ENCODE peak calls at places on chromosome 13, in five cellular contexts. B is heart left ventricle, S is transverse colon, O is adrenal gland, K is fibroblast of lung. Y is an unnamed sample.

GRCh38 chr13:24208314-24208713 is 47.8 kb downstream of the SPATA13 start:
- DNase-seq in B (no peak), S (no peak), O (peak), K (peak), Y (peak)

GRCh38 chr13:102710261-102710679 is 15.4 kb upstream of the METTL21C start:
- DNase-seq in B (no peak), S (no peak), O (no peak), K (peak), Y (no peak)

GRCh38 chr13:74325106-74325505 is 190.9 kb upstream of the KLF12 start:
- DNase-seq in B (peak), S (no peak), O (no peak), K (peak), Y (peak)

GRCh38 chr13:30577381-30577780 is 40.3 kb upstream of the USPL1 start:
- DNase-seq in B (no peak), S (peak), O (peak), K (peak), Y (no peak)

GRCh38 chr13:41402695-41403511 is 54.4 kb upstream of the RGCC start:
- DNase-seq in B (no peak), S (no peak), O (no peak), K (no peak), Y (no peak)

GRCh38 chr13:110702591-110703526 is 3.1 kb downstream of the CARS2 start:
- DNase-seq in B (no peak), S (no peak), O (peak), K (peak), Y (no peak)

GRCh38 chr13:113876341-113877148 is 12.7 kb upstream of the GAS6 start:
- DNase-seq in B (no peak), S (no peak), O (no peak), K (no peak), Y (no peak)

GRCh38 chr13:42484396-42484795 is 89.6 kb upstream of the TNFSF11 start:
- DNase-seq in B (no peak), S (no peak), O (no peak), K (peak), Y (no peak)

GRCh38 chr13:49300716-49301589 is 53.2 kb downstream of the CDADC1 start:
- DNase-seq in B (peak), S (peak), O (peak), K (peak), Y (peak)

GRCh38 chr13:31894931-31895330 is 136.6 kb upstream of the FRY start:
- DNase-seq in B (no peak), S (no peak), O (no peak), K (no peak), Y (no peak)

GRCh38 chr13:80783926-80784325 is 443.0 kb upstream of the SPRY2 start:
- DNase-seq in B (no peak), S (no peak), O (no peak), K (peak), Y (no peak)

GRCh38 chr13:42174344-42175162 is 97.4 kb upstream of the AKAP11 start:
- DNase-seq in B (no peak), S (no peak), O (no peak), K (peak), Y (no peak)

GRCh38 chr13:95494082-95494681 is 58.3 kb upstream of the CLDN10 start:
- DNase-seq in B (no peak), S (no peak), O (no peak), K (peak), Y (peak)

GRCh38 chr13:27338207-27338606 is 67.6 kb downstream of the RASL11A start:
- DNase-seq in B (no peak), S (no peak), O (no peak), K (no peak), Y (no peak)

GRCh38 chr13:113805431-113806103 is 46.5 kb downstream of the TMEM255B start:
- DNase-seq in B (no peak), S (no peak), O (no peak), K (no peak), Y (no peak)

GRCh38 chr13:102812616-102813287 is 13.8 kb downstream of the BIVM start:
- DNase-seq in B (no peak), S (no peak), O (no peak), K (peak), Y (no peak)

GRCh38 chr13:110027470-110028240 is 241.3 kb upstream of the IRS2 start:
- DNase-seq in B (no peak), S (no peak), O (no peak), K (no peak), Y (no peak)

GRCh38 chr13:32585625-32586021 is 629 bp upstream of the PDS5B start:
- DNase-seq in B (peak), S (no peak), O (no peak), K (peak), Y (no peak)

GRCh38 chr13:89763011-89763410 is 1584.5 kb upstream of the MIR17HG start:
- DNase-seq in B (no peak), S (no peak), O (no peak), K (peak), Y (no peak)

GRCh38 chr13:43411211-43411610 is 375.6 kb downstream of the ENOX1 start:
- DNase-seq in B (no peak), S (no peak), O (no peak), K (no peak), Y (no peak)

GRCh38 chr13:27712421-27712820 is 79.9 kb upstream of the GSX1 start:
- DNase-seq in B (no peak), S (peak), O (peak), K (no peak), Y (no peak)

GRCh38 chr13:99403458-99403971 is 96.3 kb upstream of the GPR183 start:
- DNase-seq in B (no peak), S (peak), O (no peak), K (no peak), Y (no peak)

DNA sequence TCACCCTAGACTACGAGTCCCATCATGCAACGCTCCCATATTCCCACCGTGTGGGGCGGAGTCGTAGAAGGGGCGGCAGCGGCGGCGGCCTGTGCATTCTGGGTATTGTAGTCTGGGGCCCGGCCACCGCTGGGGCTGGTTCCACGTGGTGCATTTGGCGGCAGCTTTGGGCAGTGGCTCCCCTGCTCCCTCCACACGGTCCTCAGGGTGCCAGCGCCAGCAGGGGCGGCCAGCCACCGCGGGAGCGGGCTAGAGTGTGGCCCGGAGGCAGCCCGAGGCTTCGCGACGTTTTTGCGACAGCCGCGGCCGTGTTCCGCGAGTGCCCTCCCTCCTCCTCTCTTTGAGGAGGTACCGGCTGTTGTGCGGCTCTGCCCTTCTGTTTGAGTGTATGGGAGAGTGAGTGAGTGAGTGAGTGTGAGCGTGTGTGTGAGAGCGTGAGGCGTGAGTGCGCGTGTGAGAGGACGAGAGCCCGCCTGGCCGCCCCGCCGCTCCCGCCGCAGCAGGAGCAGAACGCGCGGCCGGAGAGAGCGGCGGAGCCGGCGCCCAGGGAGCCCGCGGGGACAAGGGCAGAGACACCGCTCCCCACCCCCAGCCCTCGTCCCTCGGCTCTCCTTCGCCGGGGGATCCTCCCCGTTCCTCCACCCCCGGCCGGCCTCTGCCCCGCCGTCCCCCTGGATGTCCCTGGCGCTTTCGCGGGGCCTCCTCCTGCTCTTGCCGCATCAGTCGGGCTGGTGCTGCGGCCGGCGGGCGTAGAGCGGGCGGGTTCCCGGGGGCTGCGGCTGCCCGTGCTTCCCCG is at the start of gene CDK8:
- DNase-seq in B (peak), S (peak), O (peak), K (peak), Y (peak)
- H3K4me3 ChIP-seq in B (peak), S (peak), O (peak), K (peak), Y (peak)

GRCh38 chr13:37076818-37077217 is 17.3 kb upstream of the SUPT20H start:
- DNase-seq in B (no peak), S (no peak), O (no peak), K (no peak), Y (no peak)

GRCh38 chr13:37070956-37071355 is 11.5 kb upstream of the SUPT20H start:
- DNase-seq in B (no peak), S (no peak), O (no peak), K (peak), Y (no peak)

GRCh38 chr13:37072024-37072423 is 12.5 kb upstream of the SUPT20H start:
- DNase-seq in B (no peak), S (no peak), O (no peak), K (no peak), Y (no peak)

GRCh38 chr13:37074703-37075102 is 15.2 kb upstream of the SUPT20H start:
- DNase-seq in B (no peak), S (no peak), O (no peak), K (peak), Y (no peak)

GRCh38 chr13:37075164-37075563 is 15.7 kb upstream of the SUPT20H start:
- DNase-seq in B (no peak), S (no peak), O (no peak), K (no peak), Y (no peak)
- H3K4me3 ChIP-seq in B (no peak), S (no peak), O (no peak), K (no peak), Y (no peak)

DNA sequence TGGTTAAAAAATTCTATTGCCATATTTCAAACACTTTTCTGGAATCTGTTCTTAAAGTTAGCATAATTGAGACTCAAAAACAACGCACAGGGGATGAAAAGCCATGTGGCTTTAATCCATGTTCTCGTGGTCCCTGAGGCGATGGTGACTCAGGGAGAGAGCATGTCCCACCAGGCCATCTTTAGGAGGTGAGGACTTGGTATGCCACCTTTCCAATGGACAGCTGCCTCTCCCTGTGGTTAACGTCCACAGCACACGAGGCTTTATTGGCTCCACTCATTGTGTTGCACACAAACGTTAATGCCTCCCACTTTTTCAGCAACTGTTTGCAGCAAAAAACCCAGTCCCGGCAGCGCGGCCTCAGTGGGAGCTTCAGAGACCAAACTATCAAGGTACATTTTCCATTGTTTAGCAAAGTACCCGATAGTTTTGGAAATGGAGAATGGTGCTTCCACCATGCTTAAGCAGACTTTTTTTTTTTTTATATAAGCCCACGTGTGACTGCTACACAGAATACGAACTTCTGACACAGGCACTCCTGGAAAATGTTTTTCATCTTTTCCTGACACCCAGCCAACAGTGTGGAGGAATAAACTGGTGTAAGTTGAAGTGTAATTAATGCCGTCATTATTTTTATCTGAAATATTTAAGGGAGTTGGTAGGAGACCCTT is 51.2 kb downstream of the EFNB2 start:
- DNase-seq in B (no peak), S (no peak), O (no peak), K (peak), Y (no peak)
- H3K4me3 ChIP-seq in B (peak), S (no peak), O (no peak), K (peak), Y (no peak)

GRCh38 chr13:51158365-51158764 is 47.3 kb upstream of the C13orf42 start:
- DNase-seq in B (no peak), S (no peak), O (no peak), K (no peak), Y (no peak)
- H3K4me3 ChIP-seq in B (no peak), S (no peak), O (no peak), K (no peak), Y (no peak)

DNA sequence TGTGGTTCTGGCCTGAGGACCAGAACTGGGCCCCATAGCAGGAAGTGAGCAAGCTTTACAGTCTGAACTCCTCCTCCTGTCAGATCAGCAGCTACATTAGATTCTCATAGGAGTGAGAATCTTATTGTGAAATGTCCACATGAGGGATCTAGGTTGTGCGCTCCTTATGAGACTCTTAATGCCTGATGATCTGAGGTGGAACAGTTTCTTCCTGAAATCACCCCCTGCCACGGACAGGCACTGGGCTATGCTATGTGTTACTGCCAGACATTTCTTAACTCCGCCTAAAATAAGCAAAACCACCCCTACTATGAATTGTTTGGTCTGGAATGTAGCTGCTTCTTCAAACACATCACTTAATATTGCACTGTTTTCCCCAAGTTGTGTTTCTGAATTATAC is 4.6 kb downstream of the FBXL3 start:
- DNase-seq in B (no peak), S (no peak), O (no peak), K (peak), Y (no peak)
- H3K4me3 ChIP-seq in B (no peak), S (no peak), O (no peak), K (no peak), Y (no peak)